ENCODE peak calls at places on chromosome 19, in eight cellular contexts. U, G, P, O, X, R, M and Z are unnamed samples. For H3K4me1, the result is how much of the 10 kb centered on the place peaks cover.

GRCh38 chr19:32150605-32151004 is 194.8 kb upstream of the ZNF507 start:
- DNase-seq in U (no peak), G (no peak), P (no peak), O (no peak), X (no peak), R (no peak), M (no peak), Z (peak)

GRCh38 chr19:38727306-38727867 is 16.9 kb downstream of the CAPN12 start:
- DNase-seq in U (no peak), G (peak), P (peak), O (no peak), X (no peak), R (no peak), M (no peak), Z (no peak)

GRCh38 chr19:36151144-36152051 is 849 bp downstream of the COX7A1 start:
- DNase-seq in U (no peak), G (peak), P (peak), O (no peak), X (peak), R (no peak), M (no peak), Z (no peak)

GRCh38 chr19:35899547-35900214 is 659 bp downstream of the NFKBID start:
- DNase-seq in U (peak), G (peak), P (peak), O (peak), X (peak), R (peak), M (peak), Z (peak)

GRCh38 chr19:3463039-3463958 is 17.0 kb downstream of the SMIM24 start:
- DNase-seq in U (no peak), G (no peak), P (no peak), O (no peak), X (no peak), R (no peak), M (no peak), Z (no peak)

GRCh38 chr19:33241091-33241529 is 15.5 kb upstream of the SLC7A10 start:
- DNase-seq in U (no peak), G (no peak), P (no peak), O (no peak), X (peak), R (no peak), M (no peak), Z (no peak)

GRCh38 chr19:30877591-30878230 is 471.5 kb downstream of the TSHZ3 start:
- DNase-seq in U (no peak), G (no peak), P (no peak), O (no peak), X (no peak), R (no peak), M (no peak), Z (no peak)

GRCh38 chr19:53183146-53183545 is 10.0 kb downstream of the ZNF665 start:
- DNase-seq in U (no peak), G (no peak), P (no peak), O (no peak), X (no peak), R (peak), M (peak), Z (peak)

GRCh38 chr19:39428309-39429112 is 7.2 kb downstream of the RPS16 start:
- DNase-seq in U (peak), G (peak), P (peak), O (no peak), X (peak), R (no peak), M (peak), Z (peak)

GRCh38 chr19:49157445-49158224 is at the start of gene TRPM4:
- DNase-seq in U (peak), G (peak), P (peak), O (no peak), X (peak), R (peak), M (peak), Z (peak)

GRCh38 chr19:42191855-42192254 is 25.6 kb downstream of the DEDD2 start:
- DNase-seq in U (no peak), G (no peak), P (peak), O (no peak), X (no peak), R (peak), M (peak), Z (no peak)

GRCh38 chr19:290539-291521 is at the start of gene PLPP2:
- DNase-seq in U (no peak), G (no peak), P (peak), O (no peak), X (peak), R (no peak), M (no peak), Z (no peak)

GRCh38 chr19:2590630-2591399 is 111.7 kb downstream of the GNG7 start:
- DNase-seq in U (no peak), G (no peak), P (no peak), O (no peak), X (no peak), R (no peak), M (no peak), Z (no peak)

GRCh38 chr19:5036733-5037681 is 68.1 kb downstream of the KDM4B start:
- DNase-seq in U (peak), G (peak), P (no peak), O (no peak), X (peak), R (no peak), M (peak), Z (peak)

GRCh38 chr19:6720369-6721112 is at the start of gene C3:
- DNase-seq in U (no peak), G (peak), P (peak), O (no peak), X (peak), R (no peak), M (peak), Z (no peak)

GRCh38 chr19:16209266-16209665 is 11.6 kb downstream of the AP1M1 start:
- DNase-seq in U (no peak), G (no peak), P (no peak), O (no peak), X (no peak), R (no peak), M (no peak), Z (no peak)

GRCh38 chr19:20858218-20858617 is 64.8 kb upstream of the ZNF85 start:
- DNase-seq in U (no peak), G (no peak), P (no peak), O (no peak), X (no peak), R (no peak), M (no peak), Z (no peak)

GRCh38 chr19:49473868-49474544 is at the start of gene FLT3LG:
- DNase-seq in U (peak), G (peak), P (peak), O (no peak), X (peak), R (peak), M (peak), Z (peak)

GRCh38 chr19:58000677-58001076 is 1.9 kb downstream of the ZNF606 start:
- DNase-seq in U (no peak), G (no peak), P (no peak), O (no peak), X (no peak), R (no peak), M (no peak), Z (no peak)

GRCh38 chr19:32599736-32600157 is 18.8 kb downstream of the PDCD5 start:
- DNase-seq in U (peak), G (no peak), P (peak), O (no peak), X (peak), R (peak), M (peak), Z (peak)

GRCh38 chr19:30065680-30066606 is 123.9 kb downstream of the URI1 start:
- DNase-seq in U (no peak), G (no peak), P (no peak), O (no peak), X (no peak), R (no peak), M (no peak), Z (no peak)

GRCh38 chr19:30022659-30023058 is 80.6 kb downstream of the URI1 start:
- DNase-seq in U (no peak), G (no peak), P (no peak), O (no peak), X (no peak), R (no peak), M (no peak), Z (no peak)

GRCh38 chr19:15466851-15467733 is 2.7 kb upstream of the RASAL3 start:
- DNase-seq in U (no peak), G (no peak), P (no peak), O (no peak), X (no peak), R (peak), M (peak), Z (no peak)

GRCh38 chr19:2719910-2720776 is 1.0 kb downstream of the DIRAS1 start:
- DNase-seq in U (no peak), G (peak), P (peak), O (no peak), X (no peak), R (no peak), M (peak), Z (no peak)

GRCh38 chr19:5586300-5587070 is 18.7 kb upstream of the TINCR start:
- DNase-seq in U (no peak), G (no peak), P (no peak), O (no peak), X (peak), R (no peak), M (no peak), Z (no peak)

GRCh38 chr19:39236527-39236926 is 8.3 kb downstream of the IFNL3 start:
- DNase-seq in U (no peak), G (no peak), P (no peak), O (no peak), X (no peak), R (no peak), M (no peak), Z (no peak)

GRCh38 chr19:33679696-33680095 is 57.9 kb downstream of the CHST8 start:
- DNase-seq in U (no peak), G (no peak), P (no peak), O (no peak), X (no peak), R (no peak), M (no peak), Z (no peak)

GRCh38 chr19:791605-792360 is 5.5 kb upstream of the PTBP1 start:
- DNase-seq in U (no peak), G (no peak), P (no peak), O (no peak), X (no peak), R (no peak), M (no peak), Z (no peak)

GRCh38 chr19:12703056-12703455 is 6.6 kb upstream of the FBXW9 start:
- DNase-seq in U (peak), G (no peak), P (no peak), O (no peak), X (no peak), R (peak), M (peak), Z (peak)

GRCh38 chr19:49528211-49528771 is 488 bp downstream of the RCN3 start:
- DNase-seq in U (no peak), G (no peak), P (no peak), O (no peak), X (no peak), R (no peak), M (peak), Z (no peak)

DNA sequence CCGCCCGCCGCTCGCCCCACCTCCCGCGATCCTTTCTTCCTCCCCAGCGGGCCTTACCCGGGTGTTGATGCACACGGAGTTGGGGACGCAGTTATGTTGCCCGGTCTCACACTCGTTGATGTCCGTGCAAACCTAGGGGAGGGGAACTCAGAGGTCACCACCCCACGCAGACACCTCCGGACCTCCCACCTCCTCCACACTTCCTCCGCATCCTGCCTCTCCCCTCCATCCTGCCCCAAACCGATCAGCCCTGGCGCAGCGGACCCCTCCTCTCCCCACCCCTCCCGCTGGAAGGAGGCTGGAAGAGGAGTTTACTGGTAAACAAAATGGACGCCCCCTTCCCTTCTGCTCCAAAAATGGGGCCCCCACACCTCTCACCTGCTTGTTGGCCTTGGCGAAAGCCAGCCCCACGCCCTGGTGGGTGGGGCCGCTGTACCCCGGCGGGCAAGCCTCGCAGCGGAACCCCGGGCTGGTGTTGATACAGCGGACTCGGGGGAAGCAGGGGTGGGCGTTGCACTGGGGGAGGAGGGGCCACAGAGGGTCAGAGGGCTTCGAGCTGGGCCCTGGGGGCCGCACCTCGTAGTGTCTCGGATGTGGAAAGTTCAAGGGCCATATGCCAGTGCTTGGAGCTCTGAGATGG is 2.2 kb downstream of the COMP start:
- DNase-seq in U (no peak), G (no peak), P (no peak), O (no peak), X (no peak), R (no peak), M (no peak), Z (no peak)
- H3K4me3 ChIP-seq in U (no peak), G (no peak), P (no peak), O (peak), X (no peak), R (no peak), M (no peak), Z (no peak)

GRCh38 chr19:11090264-11091032 is 1.2 kb downstream of the LDLR start:
- DNase-seq in U (peak), G (peak), P (peak), O (peak), X (peak), R (peak), M (peak), Z (peak)
- H3K4me1 ChIP-seq in U (under half), G (half or more), P (half or more), O (half or more), X (under half), R (under half), M (under half), Z (half or more)

GRCh38 chr19:46015961-46016425 is 6.9 kb downstream of the PGLYRP1 start:
- DNase-seq in U (peak), G (no peak), P (peak), O (no peak), X (no peak), R (no peak), M (no peak), Z (no peak)
- H3K27ac ChIP-seq in U (no peak), G (no peak), P (peak), O (peak), X (no peak), R (no peak), M (no peak), Z (no peak)

GRCh38 chr19:47507924-47508553 is 6.8 kb downstream of the NAPA start:
- DNase-seq in U (no peak), G (no peak), P (no peak), O (no peak), X (no peak), R (no peak), M (no peak), Z (no peak)
- H3K4me3 ChIP-seq in U (no peak), G (peak), P (no peak), O (no peak), X (peak), R (no peak), M (no peak), Z (no peak)

DNA sequence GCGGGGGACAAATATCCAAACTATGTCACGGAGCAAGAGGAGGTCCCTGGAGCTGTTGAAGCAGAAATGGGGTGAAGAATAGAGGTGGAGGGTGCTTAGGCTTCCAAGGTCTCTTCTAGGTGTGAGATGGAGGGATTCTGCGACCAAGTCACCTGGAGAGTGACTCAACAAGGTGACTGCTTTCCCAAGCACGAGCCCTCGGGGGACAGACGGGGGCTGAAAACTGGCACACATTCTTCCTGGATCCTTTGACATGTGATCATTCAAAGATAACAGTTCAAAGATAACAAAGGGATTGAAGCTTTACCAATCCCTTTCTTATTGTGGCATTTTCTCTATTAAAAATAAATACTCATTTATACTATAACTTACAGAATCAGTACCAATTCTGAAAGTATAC is 2.2 kb upstream of the TEX101 start:
- DNase-seq in U (no peak), G (no peak), P (no peak), O (no peak), X (no peak), R (no peak), M (no peak), Z (no peak)
- H3K4me1 ChIP-seq in U (under half), G (under half), P (under half), O (under half), X (under half), R (under half), M (under half), Z (under half)

GRCh38 chr19:44207126-44207803 is 5.1 kb upstream of the ZNF227 start:
- DNase-seq in U (peak), G (peak), P (peak), O (peak), X (peak), R (peak), M (peak), Z (peak)

GRCh38 chr19:44212250-44212864 is at the start of gene ZNF227:
- DNase-seq in U (peak), G (peak), P (peak), O (peak), X (peak), R (peak), M (peak), Z (peak)

DNA sequence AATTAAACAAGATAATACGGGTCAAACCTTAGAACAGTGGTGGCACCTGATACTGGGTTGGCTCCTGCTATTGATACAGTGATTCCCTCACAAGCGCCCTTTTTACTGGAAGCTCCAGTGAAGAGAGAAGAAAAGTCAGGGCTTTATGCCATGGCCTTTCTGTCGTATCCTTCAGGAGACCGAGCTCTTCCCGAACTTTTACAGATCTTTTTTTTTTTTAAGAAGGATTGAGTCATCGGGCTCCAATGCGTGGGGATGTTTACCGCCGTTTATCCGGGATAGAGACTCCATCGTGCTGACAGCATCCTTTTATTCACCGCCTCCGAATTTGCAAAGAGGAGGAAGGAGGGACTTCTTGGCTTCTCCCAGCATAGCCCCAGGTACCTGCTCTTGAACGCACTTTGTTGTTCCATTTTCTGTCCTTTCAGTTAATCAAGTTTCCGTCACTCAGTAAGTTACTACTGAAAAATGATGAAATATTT is 574 bp downstream of the ZNF227 start:
- DNase-seq in U (no peak), G (no peak), P (no peak), O (no peak), X (no peak), R (peak), M (peak), Z (no peak)
- H3K27ac ChIP-seq in U (peak), G (peak), P (peak), O (peak), X (peak), R (peak), M (peak), Z (peak)